ENCODE peak calls at places on chromosomes 3 and 15, in four cellular contexts. S is transverse colon, N is AG04449, C is left lung. L is an unnamed sample.

GRCh38 chr15:40436116-40436891 is 4.4 kb upstream of the BAHD1 start:
- DNase-seq in S (peak), N (no peak), C (peak), L (no peak)

GRCh38 chr15:69478259-69478687 is 25.7 kb downstream of the RPLP1 start:
- DNase-seq in S (peak), N (no peak), C (peak), L (no peak)

GRCh38 chr15:98596885-98597343 is 51.4 kb upstream of the IGF1R start:
- DNase-seq in S (no peak), N (no peak), C (no peak), L (no peak)

GRCh38 chr3:188397766-188398705 is 244.1 kb downstream of the LPP start:
- DNase-seq in S (no peak), N (no peak), C (no peak), L (no peak)

GRCh38 chr15:99057697-99058420 is 47.0 kb upstream of the SYNM start:
- DNase-seq in S (no peak), N (no peak), C (no peak), L (no peak)

GRCh38 chr3:66692108-66692750 is 191.4 kb upstream of the LRIG1 start:
- DNase-seq in S (peak), N (no peak), C (no peak), L (no peak)

GRCh38 chr3:95350066-95350465 is 1287.2 kb downstream of the NSUN3 start:
- DNase-seq in S (no peak), N (no peak), C (no peak), L (no peak)

GRCh38 chr3:54745863-54746262 is 182.0 kb downstream of the LRTM1 start:
- DNase-seq in S (no peak), N (no peak), C (no peak), L (no peak)

GRCh38 chr3:38311474-38311873 is 29.4 kb downstream of the SLC22A14 start:
- DNase-seq in S (no peak), N (no peak), C (no peak), L (no peak)

GRCh38 chr3:197026481-197026866 is 3.1 kb downstream of the MELTF start:
- DNase-seq in S (no peak), N (no peak), C (no peak), L (no peak)

GRCh38 chr3:189563841-189564563 is 67.2 kb upstream of the TP63 start:
- DNase-seq in S (no peak), N (peak), C (no peak), L (peak)

GRCh38 chr3:172012775-172013174 is 26.6 kb upstream of the FNDC3B start:
- DNase-seq in S (no peak), N (no peak), C (no peak), L (no peak)

GRCh38 chr3:43759297-43759782 is 68.6 kb downstream of the ABHD5 start:
- DNase-seq in S (no peak), N (peak), C (no peak), L (no peak)

GRCh38 chr15:60370105-60370803 is 27.5 kb downstream of the ANXA2 start:
- DNase-seq in S (no peak), N (no peak), C (no peak), L (no peak)

GRCh38 chr3:160951677-160952487 is 153.3 kb downstream of the B3GALNT1 start:
- DNase-seq in S (no peak), N (no peak), C (no peak), L (no peak)

GRCh38 chr3:32780735-32781210 is 37.0 kb upstream of the TRIM71 start:
- DNase-seq in S (peak), N (no peak), C (peak), L (no peak)

GRCh38 chr3:481680-482079 is 285.1 kb downstream of the CHL1 start:
- DNase-seq in S (no peak), N (no peak), C (no peak), L (no peak)

GRCh38 chr3:183151086-183151485 is 11.4 kb downstream of the LAMP3 start:
- DNase-seq in S (no peak), N (no peak), C (no peak), L (no peak)

GRCh38 chr15:90638241-90638691 is 78.9 kb upstream of the BLM start:
- DNase-seq in S (no peak), N (no peak), C (peak), L (no peak)

GRCh38 chr3:141659821-141660597 is 78.1 kb upstream of the RNF7 start:
- DNase-seq in S (peak), N (no peak), C (peak), L (no peak)

GRCh38 chr3:76222115-76222652 is 436.8 kb upstream of the ZNF717 start:
- DNase-seq in S (no peak), N (no peak), C (no peak), L (no peak)

GRCh38 chr15:75646944-75647364 is 758 bp upstream of the SNX33 start:
- DNase-seq in S (peak), N (no peak), C (peak), L (no peak)

GRCh38 chr3:23706116-23706515 is 99.6 kb upstream of the UBE2E1 start:
- DNase-seq in S (no peak), N (no peak), C (no peak), L (no peak)

GRCh38 chr15:78438595-78439285 is 724 bp downstream of the IREB2 start:
- DNase-seq in S (no peak), N (no peak), C (no peak), L (no peak)

GRCh38 chr3:63661242-63661641 is 8.8 kb downstream of the SNTN start:
- DNase-seq in S (no peak), N (no peak), C (no peak), L (no peak)

GRCh38 chr3:125594581-125595011 is 701 bp downstream of the OSBPL11 start:
- DNase-seq in S (peak), N (no peak), C (peak), L (no peak)

GRCh38 chr3:195739561-195740111 is 18.9 kb downstream of the MUC20 start:
- DNase-seq in S (no peak), N (no peak), C (no peak), L (no peak)

GRCh38 chr3:71310595-71311319 is 272.8 kb downstream of the FOXP1 start:
- DNase-seq in S (peak), N (no peak), C (no peak), L (peak)

GRCh38 chr15:29114277-29115092 is 155.1 kb downstream of the NSMCE3 start:
- DNase-seq in S (no peak), N (no peak), C (peak), L (no peak)

DNA sequence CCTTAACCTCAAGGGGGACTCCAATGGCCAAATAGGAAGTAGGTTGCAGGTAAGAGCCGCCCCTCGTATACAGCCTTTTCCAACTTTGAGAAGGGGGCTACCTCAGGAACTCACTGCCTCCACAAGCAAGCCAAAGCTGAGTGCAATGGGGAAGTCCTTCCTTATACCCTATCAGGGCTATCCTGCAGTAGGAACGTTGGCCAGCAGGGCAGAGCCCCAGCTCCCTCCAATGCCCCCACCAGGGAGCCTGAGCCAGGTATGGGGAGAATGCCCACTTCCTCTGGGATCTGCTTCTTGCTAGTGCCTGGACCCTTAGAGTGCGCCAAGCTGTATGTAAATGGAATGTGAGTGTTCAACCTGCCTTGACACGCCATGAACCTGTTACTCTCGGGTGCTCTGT is 16.3 kb downstream of the CACNA2D2 start:
- DNase-seq in S (no peak), N (no peak), C (no peak), L (no peak)
- TF ChIP-seq CTCF in S (no peak), N (no peak), C (no peak), L (no peak)

DNA sequence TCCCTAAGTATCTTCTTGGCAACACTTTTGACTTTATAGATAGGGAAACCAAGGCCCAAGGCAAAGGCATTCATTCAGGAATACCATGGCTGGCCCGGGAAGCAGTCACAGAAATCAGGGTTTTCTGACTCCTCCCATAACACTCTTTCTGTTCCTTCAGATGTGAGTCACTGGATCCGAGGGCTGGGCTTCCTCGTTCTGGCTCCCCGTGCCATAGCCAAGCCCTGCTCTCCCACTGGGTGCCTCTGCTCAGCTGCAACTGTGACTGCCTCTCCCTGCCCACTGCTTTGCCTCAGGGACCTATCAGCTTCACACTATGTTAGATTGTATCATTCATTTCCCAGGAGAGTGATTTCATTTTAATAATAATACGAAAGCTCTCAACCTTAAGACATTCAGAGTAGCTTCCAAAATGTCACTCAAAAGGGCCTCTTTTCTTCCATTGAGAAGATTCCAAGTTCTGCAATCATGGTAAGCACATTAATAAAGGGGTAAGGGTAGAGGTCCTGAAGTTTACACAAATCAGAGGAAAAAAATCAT is 50.2 kb downstream of the GABRB3 start:
- DNase-seq in S (no peak), N (no peak), C (no peak), L (no peak)
- H3K4me3 ChIP-seq in S (no peak), N (no peak), C (no peak), L (no peak)

GRCh38 chr3:127827808-127828207 is 5.5 kb upstream of the MGLL start:
- DNase-seq in S (no peak), N (no peak), C (no peak), L (no peak)

GRCh38 chr3:127822836-127823589 is 698 bp upstream of the MGLL start:
- DNase-seq in S (peak), N (no peak), C (peak), L (no peak)

GRCh38 chr3:127823590-127823857 is 1.2 kb upstream of the MGLL start:
- DNase-seq in S (no peak), N (no peak), C (no peak), L (no peak)

GRCh38 chr3:127824151-127824825 is 2.0 kb upstream of the MGLL start:
- DNase-seq in S (no peak), N (no peak), C (no peak), L (no peak)

DNA sequence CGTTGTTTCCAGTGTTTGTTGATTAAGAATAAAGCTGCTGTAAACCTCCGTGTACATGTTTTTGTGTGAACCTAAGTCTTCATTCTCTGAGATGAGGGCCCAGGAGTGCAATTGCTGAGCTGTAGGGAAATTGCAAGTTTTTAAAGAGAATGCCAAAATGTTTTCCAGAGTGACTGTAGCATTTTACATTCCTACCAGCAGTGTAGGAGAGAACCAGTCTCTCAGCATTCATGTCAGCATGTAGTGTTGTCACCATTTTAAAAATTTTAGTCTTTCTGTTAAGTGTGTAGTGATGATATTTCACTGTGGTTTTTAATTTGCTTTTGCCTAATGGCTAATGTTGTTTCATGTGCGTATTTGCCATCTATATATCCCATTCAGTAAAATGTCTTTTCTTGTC is 3.4 kb upstream of the MGLL start:
- DNase-seq in S (no peak), N (no peak), C (no peak), L (no peak)
- TF ChIP-seq CTCF in S (no peak), N (no peak), C (no peak), L (peak)

GRCh38 chr15:48940508-48940907 is 23.2 kb downstream of the SHC4 start:
- DNase-seq in S (no peak), N (peak), C (no peak), L (peak)
- H3K4me3 ChIP-seq in S (no peak), N (no peak), C (no peak), L (no peak)

GRCh38 chr15:58261368-58261767 is 123.2 kb downstream of the AQP9 start:
- DNase-seq in S (no peak), N (no peak), C (no peak), L (no peak)
- TF ChIP-seq CTCF in S (no peak), N (no peak), C (no peak), L (no peak)

DNA sequence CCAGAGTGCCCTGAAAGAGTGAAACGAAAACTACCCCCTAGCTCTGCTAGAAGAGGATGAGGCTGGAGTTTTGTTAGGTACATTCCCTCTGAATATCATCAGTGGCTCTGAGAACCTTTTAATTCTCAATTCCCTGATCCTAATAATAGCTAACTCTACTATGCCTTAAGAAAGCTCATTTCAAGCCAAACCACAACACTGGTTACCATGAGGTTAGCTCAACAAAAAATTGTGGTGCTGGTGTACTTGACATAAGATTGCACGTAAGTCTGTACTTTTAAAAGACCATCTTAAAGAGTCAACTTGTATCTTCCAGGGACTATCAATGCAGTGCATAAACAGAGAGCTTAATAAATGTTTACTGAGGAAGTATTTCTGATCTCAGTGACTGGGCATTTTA is 334.7 kb upstream of the TRIM42 start:
- DNase-seq in S (no peak), N (no peak), C (no peak), L (no peak)
- H3K4me3 ChIP-seq in S (no peak), N (no peak), C (no peak), L (no peak)

DNA sequence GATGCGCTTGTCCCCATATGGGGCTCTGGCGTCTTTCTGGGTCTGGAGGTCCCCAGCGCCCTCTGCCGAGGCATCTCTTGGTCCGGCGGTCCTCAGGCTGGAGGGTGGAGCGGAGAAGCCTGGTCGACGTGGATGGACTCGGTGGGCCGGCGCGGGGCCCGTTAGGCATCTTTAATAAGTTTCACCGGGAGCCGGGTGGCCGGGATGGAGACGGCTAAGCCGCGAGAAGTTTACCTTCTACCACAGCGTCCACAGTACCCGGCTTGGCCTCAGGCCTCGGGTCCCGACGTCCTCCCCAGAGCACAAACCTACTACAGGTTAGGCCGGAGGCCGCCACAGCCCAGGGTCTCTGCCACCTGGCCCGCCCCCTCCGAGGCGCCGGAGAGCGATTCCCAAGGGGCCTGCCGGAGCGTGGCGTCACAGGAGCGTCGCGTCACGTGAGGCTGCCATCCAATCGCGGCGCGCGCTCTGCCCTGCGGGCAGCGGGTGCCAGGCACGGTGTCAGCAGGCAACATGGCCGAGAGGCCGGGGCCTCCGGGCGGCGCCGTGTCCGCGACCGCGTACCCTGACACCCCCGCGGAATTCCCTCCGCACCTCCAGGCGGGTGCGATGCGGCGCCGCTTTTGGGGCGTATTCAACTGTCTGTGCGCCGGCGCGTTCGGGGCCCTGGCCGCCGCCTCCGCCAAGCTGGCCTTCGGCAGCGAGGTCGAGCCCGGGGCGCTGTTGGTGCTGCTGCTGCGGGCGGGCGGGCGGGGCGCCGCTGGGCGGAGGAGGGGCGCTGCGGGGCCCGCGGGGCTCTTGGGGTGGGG is at the start of gene TMEM42:
- DNase-seq in S (peak), N (peak), C (peak), L (peak)
- TF ChIP-seq CTCF in S (peak), N (peak), C (no peak), L (peak)

DNA sequence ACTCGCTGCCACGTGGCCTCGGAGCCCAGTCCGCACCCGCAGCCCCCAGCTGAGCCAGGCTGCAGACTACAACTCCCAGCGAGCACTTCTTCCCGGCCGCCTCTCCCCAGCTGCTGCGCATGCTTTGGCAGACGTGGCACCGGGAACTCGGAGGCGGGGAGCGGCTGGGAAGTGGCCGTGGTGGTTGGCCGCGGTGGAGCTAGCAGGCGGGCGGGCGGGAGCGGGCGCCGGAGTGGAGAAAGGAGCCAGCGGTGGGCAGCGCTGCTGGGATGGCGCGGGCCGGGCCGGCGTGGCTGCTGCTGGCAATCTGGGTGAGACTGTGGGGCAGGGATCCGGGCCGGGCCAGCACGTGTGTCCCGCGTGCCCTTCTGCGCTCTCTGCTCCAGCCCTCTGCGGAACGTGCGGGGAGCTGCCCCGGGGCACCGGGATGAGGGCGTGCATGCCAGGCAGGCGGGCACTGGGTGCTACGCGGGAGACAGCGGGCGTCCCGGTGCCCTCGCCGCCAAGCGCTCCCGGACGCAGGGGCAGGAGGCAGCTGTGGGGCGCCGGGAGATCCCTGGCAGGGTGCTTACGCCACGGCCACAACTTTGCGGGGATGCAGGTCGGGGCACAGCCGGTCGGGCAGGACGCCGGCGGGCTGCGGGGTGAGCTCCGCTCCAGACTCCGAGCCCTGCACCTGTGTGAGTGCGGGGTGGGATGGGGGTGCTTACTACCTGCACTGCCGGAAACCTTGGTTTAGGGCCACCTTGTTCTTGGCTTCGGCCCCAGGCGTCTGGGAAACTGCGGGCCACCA is at the start of gene PDIA5:
- DNase-seq in S (peak), N (peak), C (peak), L (peak)
- H3K4me3 ChIP-seq in S (peak), N (peak), C (peak), L (peak)

GRCh38 chr3:15148614-15149013 is 49.7 kb upstream of the RBSN start:
- DNase-seq in S (no peak), N (no peak), C (no peak), L (no peak)
- TF ChIP-seq CTCF in S (no peak), N (no peak), C (no peak), L (no peak)